ENCODE peak calls at places on chromosomes 11 and 22, in four cellular contexts. L is AG10803, B is endothelial cell, E is A549. S is an unnamed sample.

GRCh38 chr22:22092101-22092500 is 109.5 kb upstream of the TOP3B start:
- DNase-seq in L (no peak), B (no peak), E (no peak), S (no peak)

GRCh38 chr11:126145954-126146353 is 65.5 kb downstream of the RPUSD4 start:
- DNase-seq in L (no peak), B (no peak), E (no peak), S (no peak)

GRCh38 chr11:71158936-71159335 is 93.4 kb downstream of the SHANK2 start:
- DNase-seq in L (no peak), B (no peak), E (no peak), S (no peak)

GRCh38 chr11:67082071-67082791 is 25.6 kb downstream of the RHOD start:
- DNase-seq in L (no peak), B (no peak), E (no peak), S (no peak)

GRCh38 chr11:20631525-20632168 is 32.2 kb downstream of the SLC6A5 start:
- DNase-seq in L (no peak), B (no peak), E (no peak), S (no peak)

GRCh38 chr22:23060612-23061400 is 9.5 kb upstream of the GNAZ start:
- DNase-seq in L (no peak), B (no peak), E (no peak), S (no peak)

GRCh38 chr11:2576116-2576515 is 123.7 kb downstream of the KCNQ1OT1 start:
- DNase-seq in L (no peak), B (no peak), E (no peak), S (no peak)

GRCh38 chr22:49958462-49958921 is 2.1 kb upstream of the PIM3 start:
- DNase-seq in L (no peak), B (no peak), E (no peak), S (no peak)

GRCh38 chr22:25067851-25068421 is 115.4 kb downstream of the KIAA1671 start:
- DNase-seq in L (no peak), B (no peak), E (no peak), S (peak)

GRCh38 chr11:1760351-1761109 is 3.2 kb downstream of the CTSD start:
- DNase-seq in L (peak), B (no peak), E (no peak), S (no peak)

GRCh38 chr11:57651408-57651807 is 1.7 kb upstream of the YPEL4 start:
- DNase-seq in L (no peak), B (no peak), E (no peak), S (no peak)

GRCh38 chr11:73198677-73199076 is 19.4 kb upstream of the P2RY2 start:
- DNase-seq in L (no peak), B (no peak), E (peak), S (no peak)

GRCh38 chr11:105741488-105742020 is 131.7 kb downstream of the GRIA4 start:
- DNase-seq in L (no peak), B (no peak), E (no peak), S (no peak)

GRCh38 chr11:15471028-15471708 is 356.4 kb downstream of the INSC start:
- DNase-seq in L (no peak), B (no peak), E (no peak), S (no peak)

GRCh38 chr11:28913883-28914282 is 805.7 kb downstream of the METTL15 start:
- DNase-seq in L (no peak), B (no peak), E (no peak), S (no peak)

GRCh38 chr11:125263268-125263790 is 98.8 kb downstream of the PKNOX2 start:
- DNase-seq in L (peak), B (peak), E (no peak), S (no peak)

GRCh38 chr11:65932558-65932919 is 12.7 kb upstream of the TSGA10IP start:
- DNase-seq in L (peak), B (no peak), E (peak), S (no peak)
- TF ChIP-seq CTCF in L (no peak), B (peak), E (peak), S (peak)

DNA sequence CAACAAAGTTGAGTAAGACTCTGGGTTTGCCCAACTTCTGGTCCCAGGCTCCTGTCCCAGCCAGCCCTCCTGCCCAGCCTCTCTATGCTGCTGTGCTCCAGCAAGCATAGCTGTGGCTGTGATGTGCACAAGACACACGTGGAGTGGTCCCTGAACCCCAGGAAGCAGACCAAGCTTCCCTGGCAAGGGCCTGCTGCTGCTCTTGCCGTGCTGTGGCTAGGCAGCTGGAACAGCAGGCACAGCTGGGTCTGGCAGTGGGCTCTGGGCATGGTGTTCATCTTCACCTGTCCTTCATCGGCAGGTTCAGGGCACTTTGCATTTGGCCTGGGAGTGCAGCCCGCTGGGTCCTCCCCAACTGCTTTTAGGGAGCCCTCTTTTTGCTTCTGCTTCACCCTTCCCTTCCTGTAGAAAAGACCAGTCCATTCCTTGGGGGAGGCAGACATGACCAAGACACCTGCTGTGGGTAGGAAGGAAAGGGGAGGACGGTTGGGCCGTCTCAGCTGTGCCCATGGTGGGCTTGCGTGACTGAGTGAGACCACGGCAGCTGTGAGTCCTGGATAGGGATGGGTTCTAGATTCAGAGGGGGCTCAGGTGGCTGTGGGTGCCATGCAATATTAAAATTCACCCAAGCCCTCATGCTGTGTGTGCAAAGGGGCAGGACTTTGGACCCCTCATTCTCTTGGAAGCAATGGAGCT is 26.1 kb upstream of the ETS1 start:
- DNase-seq in L (no peak), B (no peak), E (no peak), S (no peak)
- TF ChIP-seq CTCF in L (no peak), B (no peak), E (no peak), S (no peak)

DNA sequence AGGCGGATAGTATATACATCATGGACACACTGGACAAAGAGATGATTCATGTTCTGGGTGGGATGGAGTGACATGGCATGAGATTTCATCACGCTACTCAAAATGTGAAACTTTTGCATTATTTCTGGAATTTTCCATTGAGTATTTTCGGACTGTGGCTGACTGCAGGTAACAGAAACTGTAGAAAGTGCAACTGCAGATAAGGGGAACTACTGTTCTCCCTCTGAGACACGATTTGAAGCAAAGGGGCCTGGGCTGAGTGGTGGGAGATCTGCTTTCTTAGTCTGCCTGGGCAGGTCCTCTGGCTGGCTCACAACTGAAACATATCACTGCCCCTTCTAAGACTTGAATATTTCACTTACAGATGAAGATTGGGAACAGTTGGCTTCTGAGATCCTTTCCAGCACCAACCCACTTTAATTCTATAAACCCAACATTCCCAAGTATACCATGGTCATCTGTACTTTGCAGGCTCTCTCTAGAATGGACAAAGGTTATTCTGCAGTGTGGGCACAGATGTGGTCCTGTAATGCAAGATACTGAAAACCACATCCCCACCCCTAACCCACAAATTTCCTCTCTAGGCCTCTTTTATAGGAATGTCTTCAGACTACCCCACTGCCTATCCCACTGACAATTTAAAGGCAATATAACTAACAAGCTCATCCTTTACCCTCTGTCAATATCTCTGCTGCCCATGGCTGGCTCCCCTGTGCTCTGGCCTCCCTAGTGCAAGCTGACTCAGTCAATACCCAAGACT is 121.1 kb downstream of the KCNC1 start:
- DNase-seq in L (no peak), B (no peak), E (no peak), S (no peak)
- TF ChIP-seq CTCF in L (no peak), B (no peak), E (no peak), S (no peak)

DNA sequence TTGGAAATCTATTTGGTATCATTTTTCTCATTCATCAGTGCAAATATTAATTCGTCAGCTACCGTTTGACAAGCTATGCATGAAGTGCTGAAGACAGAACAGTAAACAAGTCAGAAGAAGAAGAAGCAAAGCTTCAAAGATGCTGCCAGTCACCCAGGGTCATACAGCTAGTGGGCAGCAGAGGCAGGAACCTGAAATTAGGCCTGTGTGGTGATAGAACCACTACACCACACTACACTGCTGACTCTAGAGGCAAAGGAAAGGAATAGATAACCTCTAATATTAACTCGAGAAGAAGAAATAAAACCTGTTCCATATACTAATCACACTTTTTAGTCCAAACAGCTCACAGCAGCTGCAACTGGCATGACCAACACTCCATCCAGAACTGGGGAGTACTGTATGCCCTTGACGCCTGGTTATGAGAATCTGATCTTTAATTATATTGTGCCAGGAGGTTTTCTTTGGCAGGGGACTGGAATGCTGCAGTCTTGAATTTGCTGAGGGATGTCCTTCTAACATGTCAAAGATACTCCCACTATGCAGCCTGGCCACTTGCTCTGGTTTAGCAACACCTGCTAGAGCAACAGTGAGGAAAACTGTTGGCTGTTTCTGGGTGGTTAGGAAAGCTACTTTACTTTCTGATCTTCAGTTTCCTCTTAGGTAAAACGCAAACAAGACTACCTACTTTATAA is 73.0 kb downstream of the PAK1 start:
- DNase-seq in L (no peak), B (no peak), E (no peak), S (no peak)
- TF ChIP-seq CTCF in L (no peak), B (no peak), E (no peak), S (no peak)

DNA sequence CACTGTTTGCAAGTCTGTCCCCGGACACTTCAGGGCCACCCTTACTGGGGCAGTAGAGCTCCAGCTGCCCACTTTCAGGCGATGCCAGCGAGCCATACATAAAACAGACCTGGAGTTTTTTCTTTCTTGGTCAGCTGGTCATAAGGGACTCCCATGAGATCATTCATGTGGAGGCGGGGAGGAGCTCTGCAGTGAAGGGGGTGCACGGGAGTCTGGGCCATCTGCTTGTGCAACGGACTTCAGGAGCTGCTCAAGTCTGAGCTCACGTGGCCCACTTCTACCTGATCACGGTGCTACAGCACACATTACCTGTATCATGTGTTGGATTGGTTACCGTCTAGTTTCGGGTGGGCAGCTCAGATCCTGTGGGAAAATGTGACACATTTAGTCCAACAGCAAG is 9.2 kb upstream of the MRGPRF start:
- DNase-seq in L (no peak), B (no peak), E (no peak), S (no peak)
- TF ChIP-seq CTCF in L (no peak), B (no peak), E (no peak), S (no peak)

GRCh38 chr11:130246270-130246669 is 68.4 kb downstream of the ZBTB44 start:
- DNase-seq in L (no peak), B (no peak), E (no peak), S (no peak)

GRCh38 chr11:130237282-130238006 is 77.3 kb downstream of the ZBTB44 start:
- DNase-seq in L (no peak), B (no peak), E (no peak), S (no peak)

GRCh38 chr11:130243816-130244215 is 70.9 kb downstream of the ZBTB44 start:
- DNase-seq in L (no peak), B (no peak), E (no peak), S (no peak)

GRCh38 chr11:130244851-130245250 is 69.9 kb downstream of the ZBTB44 start:
- DNase-seq in L (no peak), B (no peak), E (no peak), S (no peak)

DNA sequence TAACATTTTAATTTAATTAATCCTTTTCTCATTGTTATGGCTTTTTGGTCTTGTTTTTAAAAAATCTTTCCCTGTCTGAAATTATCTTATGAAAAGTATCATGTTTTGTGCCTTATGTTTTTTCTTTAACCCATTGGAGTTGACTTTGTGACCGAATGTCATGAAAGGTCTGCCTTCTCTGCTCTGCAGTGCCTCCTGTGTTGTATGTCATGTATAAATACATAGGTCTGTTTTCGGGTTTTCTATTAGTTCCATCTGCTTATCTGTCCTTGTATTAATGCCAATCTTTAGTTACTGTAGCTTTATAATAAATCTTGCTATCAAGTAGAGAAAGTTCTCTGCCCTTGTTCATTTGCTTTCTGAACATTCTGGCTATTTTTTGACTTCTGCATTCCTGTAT is 73.0 kb downstream of the ZBTB44 start:
- DNase-seq in L (no peak), B (no peak), E (no peak), S (no peak)
- TF ChIP-seq CTCF in L (no peak), B (no peak), E (no peak), S (peak)

GRCh38 chr11:119366690-119367620 is 14.5 kb downstream of the USP2 start:
- DNase-seq in L (no peak), B (no peak), E (no peak), S (no peak)
- TF ChIP-seq CTCF in L (no peak), B (no peak), E (no peak), S (no peak)

DNA sequence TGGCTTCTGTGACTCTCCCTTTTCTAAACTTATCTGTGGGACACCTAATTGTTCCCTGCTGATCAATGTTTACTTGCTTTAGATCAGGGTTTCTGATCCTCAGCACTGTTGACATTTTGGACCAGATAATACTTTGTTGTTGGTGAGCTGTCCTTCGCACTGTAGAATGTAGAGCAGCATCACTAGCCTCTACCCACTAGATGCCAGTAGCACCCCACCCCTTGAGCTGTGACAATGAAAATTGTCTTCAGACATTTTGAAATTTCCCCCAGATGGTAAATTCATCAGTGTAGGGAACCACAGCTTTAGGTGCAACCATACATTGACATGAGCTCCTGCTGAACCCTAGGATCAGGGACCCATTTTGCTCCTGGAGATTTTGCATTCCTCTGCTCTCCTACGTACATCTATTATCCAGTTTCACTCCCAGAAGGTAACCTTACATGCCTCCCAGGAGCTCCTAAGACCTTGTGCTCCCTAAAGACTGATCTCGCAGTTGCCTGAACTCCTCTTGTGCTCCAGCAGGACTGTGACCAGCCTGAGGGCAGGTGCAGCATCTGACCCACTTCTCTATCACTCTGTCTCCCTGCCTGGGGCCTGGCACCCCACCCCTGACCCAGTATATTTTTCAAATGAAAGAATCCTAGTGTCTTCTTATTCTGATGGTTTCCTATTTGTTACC is 107.8 kb downstream of the FAR1 start:
- DNase-seq in L (no peak), B (peak), E (no peak), S (peak)
- TF ChIP-seq CTCF in L (peak), B (no peak), E (peak), S (no peak)

S was measured in activated CD8-positive, alpha-beta T cell treated with anti-CD3 and anti-CD28 coated beads for 36 hours.